ENCODE peak calls at places on chromosomes 16 and 17, in six cellular contexts. One of them, this sample, is unnamed.

GRCh38 chr17:80219013-80219776 is 938 bp downstream of the SGSH start:
- DNase-seq in GM12878: peak; percentile 66
- DNase-seq in A549: peak; percentile 44
- DNase-seq in endothelial cell of umbilical vein: peak; percentile 55
- DNase-seq in K562: peak; percentile 75
- DNase-seq in HepG2: peak; percentile 53
- DNase-seq in this sample: peak; percentile 94

GRCh38 chr16:57616871-57617270 is 11.6 kb upstream of the ADGRG1 start:
- DNase-seq in K562: no peak
- DNase-seq in HepG2: no peak
- DNase-seq in A549: no peak
- DNase-seq in GM12878: no peak
- DNase-seq in endothelial cell of umbilical vein: no peak
- DNase-seq in this sample: peak; percentile 69

GRCh38 chr17:49850772-49851386 is 3.0 kb upstream of the TAC4 start:
- DNase-seq in GM12878: no peak
- DNase-seq in K562: no peak
- DNase-seq in endothelial cell of umbilical vein: peak; percentile 39
- DNase-seq in A549: no peak
- DNase-seq in HepG2: no peak
- DNase-seq in this sample: peak; percentile 75

GRCh38 chr16:3152273-3153076 is 17.6 kb downstream of the ZNF213 start:
- DNase-seq in endothelial cell of umbilical vein: peak; percentile 93
- DNase-seq in HepG2: peak; percentile 92
- DNase-seq in K562: peak; percentile 77
- DNase-seq in A549: peak; percentile 78
- DNase-seq in GM12878: peak; percentile 77
- DNase-seq in this sample: peak; percentile 91

GRCh38 chr16:89040861-89041570 is 52.6 kb upstream of the ACSF3 start:
- DNase-seq in HepG2: no peak
- DNase-seq in A549: no peak
- DNase-seq in K562: no peak
- DNase-seq in GM12878: no peak
- DNase-seq in endothelial cell of umbilical vein: no peak
- DNase-seq in this sample: no peak

GRCh38 chr17:10604521-10604920 is 52.6 kb downstream of the MYH3 start:
- DNase-seq in HepG2: no peak
- DNase-seq in GM12878: no peak
- DNase-seq in K562: no peak
- DNase-seq in endothelial cell of umbilical vein: no peak
- DNase-seq in A549: no peak
- DNase-seq in this sample: no peak

GRCh38 chr17:75665981-75666380 is 973 bp downstream of the RECQL5 start:
- DNase-seq in A549: no peak
- DNase-seq in endothelial cell of umbilical vein: no peak
- DNase-seq in K562: no peak
- DNase-seq in HepG2: no peak
- DNase-seq in GM12878: no peak
- DNase-seq in this sample: no peak

GRCh38 chr17:61280851-61281250 is 118.8 kb upstream of the TBX2 start:
- DNase-seq in K562: no peak
- DNase-seq in A549: no peak
- DNase-seq in GM12878: no peak
- DNase-seq in endothelial cell of umbilical vein: no peak
- DNase-seq in HepG2: no peak
- DNase-seq in this sample: no peak

GRCh38 chr17:33696102-33696501 is 403.0 kb upstream of the ASIC2 start:
- DNase-seq in HepG2: no peak
- DNase-seq in K562: peak; percentile 20
- DNase-seq in endothelial cell of umbilical vein: no peak
- DNase-seq in A549: no peak
- DNase-seq in GM12878: no peak
- DNase-seq in this sample: no peak

GRCh38 chr16:61590577-61590976 is 445.7 kb downstream of the CDH8 start:
- DNase-seq in K562: no peak
- DNase-seq in endothelial cell of umbilical vein: no peak
- DNase-seq in A549: no peak
- DNase-seq in GM12878: no peak
- DNase-seq in HepG2: no peak
- DNase-seq in this sample: no peak

GRCh38 chr17:45361976-45362375 is 45.2 kb upstream of the MAP3K14 start:
- DNase-seq in endothelial cell of umbilical vein: no peak
- DNase-seq in GM12878: no peak
- DNase-seq in K562: no peak
- DNase-seq in HepG2: no peak
- DNase-seq in A549: no peak
- DNase-seq in this sample: no peak

GRCh38 chr16:48347980-48348379 is 37.2 kb downstream of the SIAH1 start:
- DNase-seq in K562: no peak
- DNase-seq in GM12878: no peak
- DNase-seq in HepG2: no peak
- DNase-seq in endothelial cell of umbilical vein: no peak
- DNase-seq in A549: no peak
- DNase-seq in this sample: no peak

GRCh38 chr17:50359005-50359699 is 13.2 kb downstream of the XYLT2 start:
- DNase-seq in K562: no peak
- DNase-seq in GM12878: no peak
- DNase-seq in A549: no peak
- DNase-seq in endothelial cell of umbilical vein: no peak
- DNase-seq in HepG2: no peak
- DNase-seq in this sample: no peak

GRCh38 chr17:73089918-73090317 is 2.6 kb downstream of the SLC39A11 start:
- DNase-seq in GM12878: no peak
- DNase-seq in A549: no peak
- DNase-seq in K562: no peak
- DNase-seq in HepG2: peak; percentile 73
- DNase-seq in endothelial cell of umbilical vein: no peak
- DNase-seq in this sample: no peak

GRCh38 chr16:88613911-88614817 is 24.2 kb upstream of the IL17C start:
- DNase-seq in endothelial cell of umbilical vein: no peak
- DNase-seq in K562: no peak
- DNase-seq in A549: no peak
- DNase-seq in HepG2: no peak
- DNase-seq in GM12878: no peak
- DNase-seq in this sample: no peak

GRCh38 chr17:64073771-64074703 is 53.6 kb upstream of the ICAM2 start:
- DNase-seq in GM12878: peak; percentile 62
- DNase-seq in HepG2: no peak
- DNase-seq in A549: no peak
- DNase-seq in endothelial cell of umbilical vein: no peak
- DNase-seq in K562: no peak
- DNase-seq in this sample: peak; percentile 75
- TF ChIP-seq MYC in GM12878: no peak
- TF ChIP-seq MYC in HepG2: no peak
- TF ChIP-seq MYC in A549: no peak
- TF ChIP-seq MYC in endothelial cell of umbilical vein: no peak
- TF ChIP-seq MYC in K562: no peak
- TF ChIP-seq MYC in this sample: no peak

DNA sequence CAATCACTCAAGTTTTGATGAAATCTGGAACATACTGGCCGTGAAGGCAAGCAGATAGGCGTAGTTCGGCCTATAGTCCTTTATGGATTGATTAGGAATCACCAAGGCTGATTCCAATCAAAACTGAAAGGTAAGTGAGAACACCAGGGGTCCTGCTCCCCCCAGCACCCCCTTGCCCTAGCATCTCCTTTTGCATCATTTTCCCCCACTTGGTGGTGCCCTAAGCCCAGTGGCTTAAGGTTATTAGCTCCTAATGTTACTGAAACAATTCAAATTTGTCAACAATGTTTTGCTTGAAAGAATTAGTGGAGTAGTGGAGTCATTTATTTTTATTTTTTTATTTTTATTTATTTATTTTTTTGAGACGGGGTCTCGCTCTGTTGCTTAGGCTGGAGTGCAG is 4.9 kb downstream of the SLFN14 start:
- DNase-seq in GM12878: no peak
- DNase-seq in K562: peak; percentile 51
- DNase-seq in A549: no peak
- DNase-seq in HepG2: no peak
- DNase-seq in endothelial cell of umbilical vein: no peak
- DNase-seq in this sample: no peak
- TF ChIP-seq CTCF in GM12878: peak; percentile 36
- TF ChIP-seq CTCF in K562: peak; percentile 68
- TF ChIP-seq CTCF in A549: peak; percentile 40
- TF ChIP-seq CTCF in HepG2: peak; percentile 46
- TF ChIP-seq CTCF in endothelial cell of umbilical vein: peak; percentile 7
- TF ChIP-seq CTCF in this sample: peak; percentile 40

DNA sequence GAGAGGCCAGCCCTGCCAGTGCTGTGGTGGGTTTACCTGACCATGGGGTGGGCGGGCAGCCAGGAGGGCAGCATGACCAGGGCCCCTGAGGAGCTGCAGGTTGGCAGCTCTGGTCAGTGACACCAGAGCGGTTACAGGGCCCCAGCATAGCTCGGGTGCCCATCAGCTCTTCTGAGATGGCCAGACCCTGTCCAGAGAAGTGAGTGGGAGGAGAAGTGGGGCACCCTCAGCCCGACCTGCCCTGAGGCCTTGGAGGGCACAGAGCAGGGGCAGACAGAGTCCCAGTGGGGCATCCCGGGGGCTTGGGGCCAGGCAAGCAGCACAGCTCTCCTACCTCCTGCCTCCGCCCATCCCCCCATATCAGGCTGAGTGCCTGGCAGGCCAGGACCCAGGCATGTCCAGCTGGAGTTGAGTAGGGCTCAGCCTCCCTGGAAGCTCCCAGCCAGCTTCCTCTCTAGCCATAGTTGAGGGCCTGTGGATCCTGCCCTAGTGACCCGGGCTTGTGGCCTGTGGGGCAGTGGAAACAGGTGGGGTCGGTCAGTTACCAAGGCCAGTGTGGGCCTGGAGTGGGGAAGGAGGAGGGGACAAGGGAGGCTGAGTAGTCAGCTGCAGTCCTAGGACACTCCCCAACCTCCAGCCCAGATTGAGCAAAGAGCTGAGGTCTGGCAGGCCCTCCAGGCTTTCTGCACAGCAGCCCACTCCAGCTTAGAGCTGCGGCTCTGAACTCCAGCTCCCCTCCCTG is 83.5 kb downstream of the AMFR start:
- DNase-seq in GM12878: no peak
- DNase-seq in HepG2: no peak
- DNase-seq in A549: no peak
- DNase-seq in K562: no peak
- DNase-seq in endothelial cell of umbilical vein: no peak
- DNase-seq in this sample: no peak
- H3K4me3 ChIP-seq in GM12878: no peak overlapping the region
- H3K4me3 ChIP-seq in HepG2: no peak overlapping the region
- H3K4me3 ChIP-seq in A549: no peak overlapping the region
- H3K4me3 ChIP-seq in K562: no peak overlapping the region
- H3K4me3 ChIP-seq in endothelial cell of umbilical vein: no peak overlapping the region
- H3K4me3 ChIP-seq in this sample: no peak overlapping the region

DNA sequence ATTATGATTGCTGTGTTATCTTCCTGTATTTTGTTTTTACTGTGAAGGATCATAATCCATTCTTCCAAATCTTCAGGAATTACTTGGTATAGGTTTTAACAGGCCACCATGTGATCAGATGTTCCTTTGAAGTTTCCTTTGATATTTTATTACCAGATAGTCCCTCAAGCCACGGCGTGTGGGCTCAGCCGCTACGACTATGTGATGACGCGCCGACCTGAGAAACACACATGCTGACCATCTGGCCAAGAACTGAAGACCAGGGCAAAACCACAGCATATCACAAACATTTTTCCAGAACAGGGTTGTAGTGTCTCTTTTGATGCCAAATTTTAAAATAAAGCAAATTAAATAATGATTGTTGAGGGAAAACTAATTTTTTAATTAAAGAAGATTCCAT is 47.3 kb downstream of the ZCCHC14 start:
- DNase-seq in K562: no peak
- DNase-seq in endothelial cell of umbilical vein: no peak
- DNase-seq in HepG2: no peak
- DNase-seq in GM12878: no peak
- DNase-seq in A549: no peak
- DNase-seq in this sample: no peak
- TF ChIP-seq MYC in K562: no peak
- TF ChIP-seq MYC in endothelial cell of umbilical vein: no peak
- TF ChIP-seq MYC in HepG2: no peak
- TF ChIP-seq MYC in GM12878: no peak
- TF ChIP-seq MYC in A549: no peak
- TF ChIP-seq MYC in this sample: no peak

DNA sequence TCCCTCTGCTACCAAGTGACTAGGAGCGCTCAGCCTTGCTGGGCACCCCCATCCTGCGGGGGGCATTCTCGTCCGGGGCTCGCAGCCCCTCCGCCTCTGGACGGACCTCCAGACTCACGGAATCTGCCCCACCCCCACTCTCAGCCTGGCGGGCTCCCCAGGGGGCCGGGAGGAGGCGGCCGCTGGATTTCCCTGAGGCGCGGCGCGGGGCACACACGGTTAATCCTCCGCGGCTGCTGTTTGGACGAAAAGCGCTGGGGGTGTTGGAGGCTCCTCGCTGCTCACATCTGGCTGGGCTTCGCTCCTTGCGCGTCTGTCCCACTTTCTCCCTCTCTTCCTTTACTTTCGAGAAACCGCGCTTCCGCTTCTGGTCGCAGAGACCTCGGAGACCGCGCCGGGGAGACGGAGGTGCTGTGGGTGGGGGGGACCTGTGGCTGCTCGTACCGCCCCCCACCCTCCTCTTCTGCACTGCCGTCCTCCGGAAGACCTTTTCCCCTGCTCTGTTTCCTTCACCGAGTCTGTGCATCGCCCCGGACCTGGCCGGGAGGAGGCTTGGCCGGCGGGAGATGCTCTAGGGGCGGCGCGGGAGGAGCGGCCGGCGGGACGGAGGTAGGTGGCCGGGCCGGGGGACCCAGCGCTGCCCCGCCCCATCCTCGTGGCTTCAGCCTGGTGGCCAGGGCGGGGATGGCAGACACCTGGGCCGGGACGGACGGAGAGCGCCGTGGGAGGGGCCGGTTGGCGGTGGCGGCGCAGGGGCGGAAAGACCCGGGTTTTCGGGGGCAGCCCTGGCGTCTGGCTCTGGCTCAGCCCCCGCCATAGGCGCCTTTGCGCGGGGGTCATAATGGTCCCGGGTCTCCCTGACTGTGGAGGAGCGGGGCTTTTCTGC is at the start of gene C1QTNF1:
- DNase-seq in endothelial cell of umbilical vein: no peak
- DNase-seq in GM12878: no peak
- DNase-seq in A549: peak; percentile 96
- DNase-seq in HepG2: no peak
- DNase-seq in K562: no peak
- DNase-seq in this sample: peak; percentile 23
- TF ChIP-seq CTCF in endothelial cell of umbilical vein: peak; percentile 29
- TF ChIP-seq CTCF in GM12878: no peak
- TF ChIP-seq CTCF in A549: no peak
- TF ChIP-seq CTCF in HepG2: no peak
- TF ChIP-seq CTCF in K562: no peak
- TF ChIP-seq CTCF in this sample: no peak

This sample was measured in NB4.